ENCODE peak calls at places on chromosomes 11 and 22, in nine cellular contexts. One of them, this sample, is unnamed.

GRCh38 chr11:81634483-81634882 is 1099.2 kb downstream of the FAM181B start:
- DNase-seq in Panc1: no peak
- DNase-seq in GM12878: no peak
- DNase-seq in transverse colon: no peak
- DNase-seq in HepG2: no peak
- DNase-seq in prostate gland: no peak
- DNase-seq in endothelial cell of umbilical vein: no peak
- DNase-seq in GM23338: no peak
- DNase-seq in suprapubic skin: no peak
- DNase-seq in this sample: no peak

GRCh38 chr11:67230406-67230805 is 35.9 kb upstream of the GRK2 start:
- DNase-seq in transverse colon: no peak
- DNase-seq in GM12878: no peak
- DNase-seq in HepG2: no peak
- DNase-seq in suprapubic skin: no peak
- DNase-seq in Panc1: no peak
- DNase-seq in GM23338: no peak
- DNase-seq in prostate gland: no peak
- DNase-seq in endothelial cell of umbilical vein: no peak
- DNase-seq in this sample: no peak

GRCh38 chr11:48050304-48050703 is 69.9 kb downstream of the PTPRJ start:
- DNase-seq in endothelial cell of umbilical vein: no peak
- DNase-seq in transverse colon: no peak
- DNase-seq in GM12878: no peak
- DNase-seq in GM23338: no peak
- DNase-seq in suprapubic skin: no peak
- DNase-seq in HepG2: no peak
- DNase-seq in Panc1: no peak
- DNase-seq in prostate gland: no peak
- DNase-seq in this sample: no peak

GRCh38 chr11:14971865-14972580 is at the start of gene CALCA:
- DNase-seq in GM23338: peak
- DNase-seq in HepG2: no peak
- DNase-seq in prostate gland: no peak
- DNase-seq in endothelial cell of umbilical vein: no peak
- DNase-seq in suprapubic skin: no peak
- DNase-seq in GM12878: no peak
- DNase-seq in Panc1: no peak
- DNase-seq in transverse colon: no peak
- DNase-seq in this sample: no peak

GRCh38 chr22:30837531-30837930 is 131.0 kb downstream of the MORC2 start:
- DNase-seq in GM23338: no peak
- DNase-seq in GM12878: no peak
- DNase-seq in prostate gland: no peak
- DNase-seq in suprapubic skin: peak
- DNase-seq in transverse colon: no peak
- DNase-seq in endothelial cell of umbilical vein: no peak
- DNase-seq in HepG2: no peak
- DNase-seq in Panc1: no peak
- DNase-seq in this sample: no peak

GRCh38 chr22:39926175-39927152 is 25.6 kb downstream of the GRAP2 start:
- DNase-seq in suprapubic skin: no peak
- DNase-seq in HepG2: no peak
- DNase-seq in transverse colon: peak
- DNase-seq in prostate gland: peak
- DNase-seq in Panc1: no peak
- DNase-seq in GM23338: no peak
- DNase-seq in GM12878: no peak
- DNase-seq in endothelial cell of umbilical vein: no peak
- DNase-seq in this sample: no peak

GRCh38 chr11:14418801-14419417 is 59.9 kb upstream of the RRAS2 start:
- DNase-seq in GM23338: peak
- DNase-seq in transverse colon: no peak
- DNase-seq in Panc1: no peak
- DNase-seq in GM12878: no peak
- DNase-seq in endothelial cell of umbilical vein: peak
- DNase-seq in suprapubic skin: no peak
- DNase-seq in HepG2: peak
- DNase-seq in prostate gland: no peak
- DNase-seq in this sample: no peak

GRCh38 chr22:27995801-27996528 is 76.9 kb upstream of the PITPNB start:
- DNase-seq in GM12878: no peak
- DNase-seq in Panc1: no peak
- DNase-seq in HepG2: no peak
- DNase-seq in endothelial cell of umbilical vein: no peak
- DNase-seq in prostate gland: no peak
- DNase-seq in suprapubic skin: peak
- DNase-seq in transverse colon: peak
- DNase-seq in GM23338: no peak
- DNase-seq in this sample: no peak

GRCh38 chr11:9728058-9728457 is 64.2 kb downstream of the SWAP70 start:
- DNase-seq in endothelial cell of umbilical vein: no peak
- DNase-seq in GM23338: no peak
- DNase-seq in suprapubic skin: no peak
- DNase-seq in GM12878: no peak
- DNase-seq in transverse colon: no peak
- DNase-seq in Panc1: no peak
- DNase-seq in HepG2: no peak
- DNase-seq in prostate gland: no peak
- DNase-seq in this sample: no peak

GRCh38 chr11:79205786-79206185 is 235.0 kb downstream of the TENM4 start:
- DNase-seq in GM12878: no peak
- DNase-seq in GM23338: no peak
- DNase-seq in Panc1: no peak
- DNase-seq in endothelial cell of umbilical vein: no peak
- DNase-seq in prostate gland: no peak
- DNase-seq in suprapubic skin: no peak
- DNase-seq in HepG2: no peak
- DNase-seq in transverse colon: no peak
- DNase-seq in this sample: no peak

GRCh38 chr11:10376061-10376460 is 71.2 kb downstream of the ADM start:
- DNase-seq in prostate gland: no peak
- DNase-seq in HepG2: no peak
- DNase-seq in endothelial cell of umbilical vein: no peak
- DNase-seq in suprapubic skin: no peak
- DNase-seq in GM12878: no peak
- DNase-seq in GM23338: no peak
- DNase-seq in transverse colon: no peak
- DNase-seq in Panc1: no peak
- DNase-seq in this sample: no peak

GRCh38 chr11:116199182-116199581 is 573.6 kb downstream of the BUD13 start:
- DNase-seq in transverse colon: no peak
- DNase-seq in GM12878: no peak
- DNase-seq in HepG2: no peak
- DNase-seq in endothelial cell of umbilical vein: no peak
- DNase-seq in GM23338: no peak
- DNase-seq in Panc1: no peak
- DNase-seq in prostate gland: no peak
- DNase-seq in suprapubic skin: no peak
- DNase-seq in this sample: no peak

GRCh38 chr11:1691027-1691877 is 5.7 kb upstream of the KRTAP5-6 start:
- DNase-seq in Panc1: no peak
- DNase-seq in HepG2: peak
- DNase-seq in transverse colon: no peak
- DNase-seq in suprapubic skin: peak
- DNase-seq in GM12878: no peak
- DNase-seq in prostate gland: no peak
- DNase-seq in endothelial cell of umbilical vein: no peak
- DNase-seq in GM23338: no peak
- DNase-seq in this sample: no peak

GRCh38 chr11:47616726-47617416 is 22.7 kb upstream of the C1QTNF4 start:
- DNase-seq in prostate gland: no peak
- DNase-seq in suprapubic skin: peak
- DNase-seq in endothelial cell of umbilical vein: peak
- DNase-seq in GM23338: peak
- DNase-seq in GM12878: no peak
- DNase-seq in HepG2: peak
- DNase-seq in transverse colon: peak
- DNase-seq in Panc1: peak
- DNase-seq in this sample: no peak

GRCh38 chr11:111730871-111731591 is 35.2 kb downstream of the PPP2R1B start:
- DNase-seq in prostate gland: peak
- DNase-seq in transverse colon: peak
- DNase-seq in endothelial cell of umbilical vein: no peak
- DNase-seq in GM12878: no peak
- DNase-seq in suprapubic skin: peak
- DNase-seq in HepG2: no peak
- DNase-seq in Panc1: no peak
- DNase-seq in GM23338: no peak
- DNase-seq in this sample: no peak

GRCh38 chr11:96113100-96113710 is 189.3 kb upstream of the MTMR2 start:
- DNase-seq in GM12878: no peak
- DNase-seq in Panc1: no peak
- DNase-seq in transverse colon: no peak
- DNase-seq in HepG2: no peak
- DNase-seq in GM23338: no peak
- DNase-seq in prostate gland: no peak
- DNase-seq in endothelial cell of umbilical vein: peak
- DNase-seq in suprapubic skin: no peak
- DNase-seq in this sample: no peak

GRCh38 chr11:31827458-31828206 is 16.5 kb upstream of the PAX6 start:
- DNase-seq in suprapubic skin: no peak
- DNase-seq in Panc1: no peak
- DNase-seq in HepG2: no peak
- DNase-seq in GM12878: no peak
- DNase-seq in transverse colon: no peak
- DNase-seq in endothelial cell of umbilical vein: no peak
- DNase-seq in prostate gland: no peak
- DNase-seq in GM23338: peak
- DNase-seq in this sample: no peak

GRCh38 chr11:20551096-20551495 is 48.3 kb upstream of the SLC6A5 start:
- DNase-seq in GM12878: no peak
- DNase-seq in suprapubic skin: no peak
- DNase-seq in Panc1: no peak
- DNase-seq in HepG2: no peak
- DNase-seq in prostate gland: no peak
- DNase-seq in endothelial cell of umbilical vein: no peak
- DNase-seq in GM23338: no peak
- DNase-seq in transverse colon: no peak
- DNase-seq in this sample: no peak

GRCh38 chr11:68448604-68449011 is 11.9 kb upstream of the PPP6R3 start:
- DNase-seq in prostate gland: no peak
- DNase-seq in HepG2: no peak
- DNase-seq in transverse colon: no peak
- DNase-seq in GM12878: no peak
- DNase-seq in Panc1: no peak
- DNase-seq in suprapubic skin: no peak
- DNase-seq in GM23338: no peak
- DNase-seq in endothelial cell of umbilical vein: no peak
- DNase-seq in this sample: no peak

GRCh38 chr22:50271519-50271970 is 1.4 kb upstream of the MAPK11 start:
- DNase-seq in transverse colon: peak
- DNase-seq in suprapubic skin: no peak
- DNase-seq in prostate gland: peak
- DNase-seq in Panc1: no peak
- DNase-seq in GM23338: peak
- DNase-seq in HepG2: peak
- DNase-seq in GM12878: no peak
- DNase-seq in endothelial cell of umbilical vein: peak
- DNase-seq in this sample: no peak

GRCh38 chr11:75635009-75635909 is 33.6 kb downstream of the MAP6 start:
- DNase-seq in GM23338: peak
- DNase-seq in prostate gland: no peak
- DNase-seq in endothelial cell of umbilical vein: no peak
- DNase-seq in Panc1: no peak
- DNase-seq in suprapubic skin: no peak
- DNase-seq in GM12878: no peak
- DNase-seq in transverse colon: no peak
- DNase-seq in HepG2: no peak
- DNase-seq in this sample: no peak
- TF ChIP-seq POLR2AphosphoS5 in GM23338: no peak
- TF ChIP-seq POLR2AphosphoS5 in prostate gland: no peak
- TF ChIP-seq POLR2AphosphoS5 in endothelial cell of umbilical vein: no peak
- TF ChIP-seq POLR2AphosphoS5 in Panc1: no peak
- TF ChIP-seq POLR2AphosphoS5 in suprapubic skin: no peak
- TF ChIP-seq POLR2AphosphoS5 in GM12878: no peak
- TF ChIP-seq POLR2AphosphoS5 in transverse colon: no peak
- TF ChIP-seq POLR2AphosphoS5 in HepG2: no peak
- TF ChIP-seq POLR2AphosphoS5 in this sample: no peak

DNA sequence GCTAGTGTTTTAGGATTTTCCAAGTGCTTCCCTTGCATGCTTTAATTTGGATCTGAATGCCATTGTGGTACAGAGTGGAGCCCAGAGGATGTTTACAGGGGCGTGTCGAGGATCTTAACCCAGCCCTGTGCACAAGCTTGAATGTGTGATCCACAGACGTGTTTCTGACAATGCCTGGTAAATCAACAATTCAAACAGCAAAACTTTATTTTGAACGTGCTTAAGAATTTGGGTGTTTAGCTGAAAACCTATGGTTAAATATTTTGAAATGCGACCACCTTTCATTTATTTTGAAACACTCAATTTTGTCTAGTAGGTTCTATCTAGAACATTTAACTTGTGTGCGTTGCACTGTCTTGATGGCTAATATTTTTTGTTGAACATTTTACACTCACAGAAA is 1.8 kb downstream of the TUBA8 start:
- DNase-seq in GM23338: no peak
- DNase-seq in endothelial cell of umbilical vein: no peak
- DNase-seq in HepG2: no peak
- DNase-seq in suprapubic skin: no peak
- DNase-seq in Panc1: no peak
- DNase-seq in GM12878: no peak
- DNase-seq in transverse colon: no peak
- DNase-seq in prostate gland: no peak
- DNase-seq in this sample: no peak
- H3K4me3 ChIP-seq in GM23338: no peak
- H3K4me3 ChIP-seq in endothelial cell of umbilical vein: no peak
- H3K4me3 ChIP-seq in HepG2: no peak
- H3K4me3 ChIP-seq in suprapubic skin: no peak
- H3K4me3 ChIP-seq in Panc1: no peak
- H3K4me3 ChIP-seq in GM12878: no peak
- H3K4me3 ChIP-seq in transverse colon: no peak
- H3K4me3 ChIP-seq in prostate gland: no peak
- H3K4me3 ChIP-seq in this sample: no peak

GRCh38 chr22:46007003-46007847 is 30.3 kb upstream of the WNT7B start:
- DNase-seq in GM23338: no peak
- DNase-seq in transverse colon: peak
- DNase-seq in Panc1: no peak
- DNase-seq in endothelial cell of umbilical vein: peak
- DNase-seq in prostate gland: peak
- DNase-seq in HepG2: no peak
- DNase-seq in suprapubic skin: no peak
- DNase-seq in GM12878: no peak
- DNase-seq in this sample: no peak
- TF ChIP-seq POLR2AphosphoS5 in GM23338: no peak
- TF ChIP-seq POLR2AphosphoS5 in transverse colon: peak
- TF ChIP-seq POLR2AphosphoS5 in Panc1: no peak
- TF ChIP-seq POLR2AphosphoS5 in endothelial cell of umbilical vein: peak
- TF ChIP-seq POLR2AphosphoS5 in prostate gland: peak
- TF ChIP-seq POLR2AphosphoS5 in HepG2: no peak
- TF ChIP-seq POLR2AphosphoS5 in suprapubic skin: no peak
- TF ChIP-seq POLR2AphosphoS5 in GM12878: no peak
- TF ChIP-seq POLR2AphosphoS5 in this sample: no peak

DNA sequence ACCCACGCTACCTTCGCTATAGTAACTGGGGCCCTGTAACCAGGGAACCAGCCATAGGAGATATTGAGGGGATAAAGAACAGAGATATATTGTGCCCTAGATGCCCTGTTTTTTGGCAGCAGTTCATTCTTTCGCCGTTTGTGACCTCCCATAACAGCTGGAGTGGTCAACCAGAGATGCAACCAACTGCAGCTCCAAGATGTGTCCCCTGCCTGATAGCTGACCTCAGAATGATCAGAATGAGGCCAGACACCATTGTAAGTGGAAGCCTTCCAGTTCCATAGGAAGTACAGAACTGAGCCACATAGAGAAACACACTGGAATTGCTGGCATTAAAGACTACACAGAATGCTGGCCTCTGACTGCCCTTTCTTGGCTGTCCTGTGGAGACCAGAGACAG is 39.2 kb downstream of the P4HA3 start:
- DNase-seq in GM23338: no peak
- DNase-seq in GM12878: no peak
- DNase-seq in suprapubic skin: no peak
- DNase-seq in endothelial cell of umbilical vein: no peak
- DNase-seq in transverse colon: no peak
- DNase-seq in prostate gland: no peak
- DNase-seq in Panc1: no peak
- DNase-seq in HepG2: no peak
- DNase-seq in this sample: no peak
- H3K4me3 ChIP-seq in GM23338: no peak
- H3K4me3 ChIP-seq in GM12878: no peak
- H3K4me3 ChIP-seq in suprapubic skin: no peak
- H3K4me3 ChIP-seq in endothelial cell of umbilical vein: no peak
- H3K4me3 ChIP-seq in transverse colon: no peak
- H3K4me3 ChIP-seq in prostate gland: no peak
- H3K4me3 ChIP-seq in Panc1: no peak
- H3K4me3 ChIP-seq in HepG2: no peak
- H3K4me3 ChIP-seq in this sample: no peak

This sample was measured in SK-N-MC.